ENCODE peak calls at places on chromosomes 12 and 14, in ten cellular contexts. D, T, F, U, C, G, O, L, H and N are unnamed samples.

GRCh38 chr12:95959107-95959506 is 16.0 kb downstream of the AMDHD1 start:
- DNase-seq in D (no peak), T (peak; percentile 29), F (no peak), U (peak; percentile 11), C (peak; percentile 66), G (no peak), O (no peak), L (no peak), H (no peak), N (no peak)

GRCh38 chr14:73759183-73759713 is 45.1 kb upstream of the PNMA1 start:
- DNase-seq in D (peak; percentile 87), T (no peak), F (peak; percentile 66), U (peak; percentile 54), C (no peak), G (peak; percentile 44), O (peak; percentile 74), L (peak; percentile 45), H (peak; percentile 69), N (peak; percentile 57)

GRCh38 chr12:32501835-32502333 is 102.5 kb downstream of the FGD4 start:
- DNase-seq in D (no peak), T (no peak), F (no peak), U (peak; percentile 91), C (no peak), G (peak; percentile 90), O (no peak), L (no peak), H (no peak), N (no peak)

GRCh38 chr12:104506691-104507401 is 50.1 kb downstream of the CHST11 start:
- DNase-seq in D (peak; percentile 20), T (no peak), F (no peak), U (no peak), C (no peak), G (no peak), O (no peak), L (no peak), H (no peak), N (no peak)

GRCh38 chr12:126784328-126784921 is 1482.5 kb upstream of the TMEM132C start:
- DNase-seq in D (no peak), T (peak; percentile 66), F (no peak), U (no peak), C (peak; percentile 55), G (peak; percentile 36), O (peak; percentile 30), L (no peak), H (peak; percentile 54), N (no peak)

GRCh38 chr12:103829092-103829491 is 11.9 kb downstream of the NT5DC3 start:
- DNase-seq in D (no peak), T (no peak), F (no peak), U (peak; percentile 49), C (no peak), G (no peak), O (no peak), L (no peak), H (no peak), N (no peak)

GRCh38 chr12:82625523-82625922 is 61.2 kb upstream of the TMTC2 start:
- DNase-seq in D (no peak), T (no peak), F (no peak), U (no peak), C (no peak), G (peak; percentile 5), O (no peak), L (no peak), H (no peak), N (no peak)

GRCh38 chr14:56244138-56244789 is 126.1 kb downstream of the PELI2 start:
- DNase-seq in D (no peak), T (no peak), F (no peak), U (peak; percentile 94), C (peak; percentile 45), G (no peak), O (no peak), L (no peak), H (no peak), N (no peak)

GRCh38 chr14:54676822-54677708 is 110.1 kb downstream of the SAMD4A start:
- DNase-seq in D (no peak), T (peak; percentile 75), F (no peak), U (peak; percentile 93), C (peak; percentile 64), G (peak; percentile 45), O (no peak), L (no peak), H (no peak), N (no peak)

GRCh38 chr12:94244165-94245133 is 96.1 kb downstream of the PLXNC1 start:
- DNase-seq in D (no peak), T (no peak), F (no peak), U (no peak), C (no peak), G (no peak), O (peak; percentile 52), L (no peak), H (peak; percentile 37), N (peak; percentile 2)

GRCh38 chr12:108127654-108128053 is 1.4 kb upstream of the WSCD2 start:
- DNase-seq in D (no peak), T (no peak), F (no peak), U (no peak), C (no peak), G (no peak), O (no peak), L (no peak), H (no peak), N (no peak)

GRCh38 chr14:95226801-95227200 is 69.5 kb upstream of the DICER1 start:
- DNase-seq in D (no peak), T (no peak), F (no peak), U (no peak), C (no peak), G (peak; percentile 77), O (no peak), L (no peak), H (no peak), N (no peak)

DNA sequence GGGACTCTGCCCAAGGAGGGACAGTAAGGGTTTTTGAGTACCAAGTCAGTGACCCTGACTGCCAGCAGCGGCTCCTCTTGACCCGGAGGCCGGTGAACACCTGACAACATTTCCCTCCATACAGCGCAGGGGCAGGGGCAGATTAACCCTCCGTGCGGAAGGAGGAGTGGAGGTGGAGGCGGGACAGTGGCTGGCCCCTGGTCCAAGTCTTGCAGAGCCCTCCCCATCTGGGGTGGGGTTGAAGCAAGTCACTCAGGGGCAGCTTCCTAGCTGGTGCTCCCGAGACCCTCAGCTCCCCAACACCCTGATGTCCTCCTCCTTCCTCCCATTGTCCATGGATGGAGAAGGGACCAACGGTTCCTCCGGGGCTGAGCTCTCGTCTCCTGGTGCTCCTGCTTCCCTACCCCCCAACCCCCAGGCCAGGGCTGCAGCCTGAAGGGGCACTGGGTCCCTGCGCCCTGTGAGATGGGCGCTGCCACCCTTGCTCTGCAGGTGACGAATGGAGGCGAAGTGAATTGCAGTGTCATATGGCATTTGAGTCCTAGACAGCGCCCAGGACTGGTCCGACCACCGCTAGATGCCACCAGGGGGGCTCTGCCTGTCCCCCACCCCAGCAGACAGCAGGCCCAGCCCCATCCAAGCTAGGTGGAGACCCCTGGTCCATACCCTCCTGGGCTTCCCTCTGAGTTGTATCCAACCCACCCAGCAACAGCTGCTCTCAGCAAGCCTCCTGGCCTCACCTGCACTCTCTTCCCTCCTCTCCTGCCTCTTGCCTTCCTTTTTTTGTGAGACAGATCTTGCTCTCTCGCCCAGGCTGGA is 7.0 kb upstream of the AMN start:
- DNase-seq in D (no peak), T (no peak), F (no peak), U (no peak), C (no peak), G (no peak), O (no peak), L (no peak), H (no peak), N (no peak)
- H3K27ac ChIP-seq in D (no peak overlapping the region), T (no peak overlapping the region), F (no peak overlapping the region), U (no peak overlapping the region), C (no peak overlapping the region), G (no peak overlapping the region), O (no peak overlapping the region), L (no peak overlapping the region), H (no peak overlapping the region), N (no peak overlapping the region)

DNA sequence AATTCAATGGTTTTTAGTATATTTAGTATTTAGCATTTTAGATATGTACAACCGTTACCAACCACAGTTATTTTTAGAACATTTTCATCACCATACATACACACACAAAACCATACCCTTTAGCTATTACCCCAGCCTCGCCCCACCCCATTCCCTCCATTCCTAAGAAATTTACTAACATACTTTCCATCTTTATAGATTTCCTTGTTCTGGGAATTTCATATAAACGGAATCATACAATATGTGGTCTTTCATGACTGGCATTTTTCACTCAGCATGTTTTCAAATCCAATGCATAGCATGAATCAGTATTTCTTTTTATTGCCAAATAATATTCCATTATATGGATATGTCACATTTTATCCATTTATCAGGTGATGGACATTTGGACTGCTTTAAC is 101.5 kb downstream of the TAOK3 start:
- DNase-seq in D (no peak), T (no peak), F (no peak), U (no peak), C (no peak), G (no peak), O (no peak), L (no peak), H (no peak), N (no peak)
- H3K4me3 ChIP-seq in D (no peak overlapping the region), T (no peak overlapping the region), F (no peak overlapping the region), U (no peak overlapping the region), C (no peak overlapping the region), G (no peak overlapping the region), O (no peak overlapping the region), L (no peak overlapping the region), H (no peak overlapping the region), N (no peak overlapping the region)

GRCh38 chr12:115450017-115450416 is 766.0 kb upstream of the TBX3 start:
- DNase-seq in D (no peak), T (no peak), F (no peak), U (no peak), C (no peak), G (no peak), O (no peak), L (no peak), H (no peak), N (no peak)

GRCh38 chr12:115451151-115451784 is 767.3 kb upstream of the TBX3 start:
- DNase-seq in D (no peak), T (no peak), F (no peak), U (no peak), C (no peak), G (no peak), O (no peak), L (no peak), H (no peak), N (no peak)

GRCh38 chr12:115450710-115451109 is 766.7 kb upstream of the TBX3 start:
- DNase-seq in D (no peak), T (no peak), F (no peak), U (no peak), C (no peak), G (no peak), O (no peak), L (no peak), H (no peak), N (no peak)

GRCh38 chr12:115452751-115453281 is 768.8 kb upstream of the TBX3 start:
- DNase-seq in D (no peak), T (no peak), F (no peak), U (no peak), C (no peak), G (peak; percentile 9), O (no peak), L (no peak), H (no peak), N (no peak)

GRCh38 chr12:115451785-115452736 is 768.1 kb upstream of the TBX3 start:
- DNase-seq in D (peak; percentile 59), T (no peak), F (no peak), U (no peak), C (no peak), G (no peak), O (no peak), L (no peak), H (peak; percentile 36), N (no peak)
- H3K4me1 ChIP-seq in D (peaks cover 30% of the 10 kb centered on the region), T (peaks cover 13% of the 10 kb centered on the region), F (no peaks in the 10 kb centered on the region), U (no peaks in the 10 kb centered on the region), C (peaks cover 21% of the 10 kb centered on the region), G (no peaks in the 10 kb centered on the region), O (peaks cover 7% of the 10 kb centered on the region), L (no peaks in the 10 kb centered on the region), H (no peaks in the 10 kb centered on the region), N (no peaks in the 10 kb centered on the region)

GRCh38 chr14:68661226-68662225 is 131.3 kb downstream of the ZFP36L1 start:
- DNase-seq in D (no peak), T (no peak), F (no peak), U (no peak), C (no peak), G (no peak), O (no peak), L (no peak), H (no peak), N (no peak)
- H3K27ac ChIP-seq in D (no peak overlapping the region), T (no peak overlapping the region), F (no peak overlapping the region), U (no peak overlapping the region), C (no peak overlapping the region), G (peak overlapping the region; percentile 40), O (no peak overlapping the region), L (no peak overlapping the region), H (no peak overlapping the region), N (no peak overlapping the region)